ENCODE peak calls at places on chromosomes 12 and 14, in seven cellular contexts. Q, X, N, Z, U, O and S are unnamed samples.

GRCh38 chr14:25537846-25538455 is 488.0 kb upstream of the STXBP6 start:
- DNase-seq in X (no peak), Q (no peak), Z (no peak), U (peak; percentile 57), N (peak; percentile 70), O (no peak), S (no peak)

GRCh38 chr12:126952106-126953007 is 1314.6 kb upstream of the TMEM132C start:
- DNase-seq in O (no peak), U (no peak), N (no peak), Z (no peak), Q (no peak), X (peak; percentile 59), S (no peak)

GRCh38 chr14:65170768-65171251 is 68.5 kb upstream of the MAX start:
- DNase-seq in Z (no peak), U (peak; percentile 20), X (peak; percentile 89), N (peak; percentile 76), Q (no peak), O (no peak), S (no peak)

GRCh38 chr12:27822076-27822712 is 42.2 kb upstream of the MANSC4 start:
- DNase-seq in Z (no peak), X (peak; percentile 94), U (no peak), O (no peak), N (no peak), Q (no peak), S (no peak)

GRCh38 chr12:70730675-70731180 is 93.5 kb upstream of the PTPRB start:
- DNase-seq in Z (no peak), X (no peak), N (no peak), U (no peak), O (no peak), Q (no peak), S (no peak)

GRCh38 chr14:62436256-62436655 is 609.0 kb downstream of the KCNH5 start:
- DNase-seq in Q (no peak), O (no peak), U (no peak), X (peak; percentile 15), Z (no peak), N (no peak), S (no peak)

GRCh38 chr12:41466762-41467270 is 278.7 kb downstream of the PDZRN4 start:
- DNase-seq in Z (no peak), O (no peak), N (peak; percentile 51), X (peak; percentile 20), U (no peak), Q (no peak), S (no peak)

GRCh38 chr12:49790741-49791140 is 37.5 kb downstream of the NCKAP5L start:
- DNase-seq in O (no peak), N (no peak), U (no peak), X (no peak), Q (peak; percentile 61), Z (no peak), S (no peak)

DNA sequence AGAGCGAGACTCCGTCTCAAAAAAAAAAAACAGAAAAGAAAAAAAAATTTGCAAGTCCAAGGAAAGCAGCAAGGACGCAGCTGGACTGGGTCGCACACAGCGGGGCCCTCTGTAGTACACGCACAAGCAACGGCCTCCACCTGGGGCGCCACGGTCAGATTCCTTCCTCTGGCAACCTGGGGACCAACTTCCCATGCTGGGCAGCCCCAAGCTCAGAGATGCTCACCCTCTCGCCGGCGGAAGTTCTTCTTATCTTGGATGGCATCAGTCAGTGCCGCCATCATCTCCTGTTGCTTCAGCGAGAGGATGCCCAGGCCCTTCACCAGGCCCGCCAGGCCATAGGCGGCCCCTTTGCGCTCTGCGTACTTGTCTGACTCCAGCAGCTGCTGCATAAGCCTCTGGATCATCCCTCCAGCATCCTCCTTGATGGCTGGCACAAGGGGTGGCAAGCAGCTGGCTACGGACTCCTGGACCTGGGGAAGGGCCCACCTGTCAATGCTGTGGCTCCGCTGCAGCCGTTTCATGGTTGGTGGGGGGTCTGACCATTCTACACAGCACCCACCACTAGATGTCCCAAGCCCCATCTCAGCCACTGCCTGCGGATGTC is 34.5 kb upstream of the RAB35 start:
- DNase-seq in U (no peak), Z (no peak), O (no peak), Q (no peak), X (no peak), N (no peak), S (no peak)
- TF ChIP-seq CTCF in U (no peak), Z (no peak), O (no peak), Q (no peak), X (no peak), N (no peak), S (no peak)

GRCh38 chr14:100587248-100587762 is at the start of gene BEGAIN:
- DNase-seq in N (no peak), Q (no peak), O (peak; percentile 30), X (no peak), Z (no peak), U (no peak), S (no peak)
- H3K27me3 ChIP-seq in N (peaks cover 6% of the 10 kb centered on the region), Q (peaks cover 65% of the 10 kb centered on the region), O (peaks cover 46% of the 10 kb centered on the region), X (peaks cover 13% of the 10 kb centered on the region), Z (no peaks in the 10 kb centered on the region), U (no peaks in the 10 kb centered on the region), S (no peaks in the 10 kb centered on the region)

DNA sequence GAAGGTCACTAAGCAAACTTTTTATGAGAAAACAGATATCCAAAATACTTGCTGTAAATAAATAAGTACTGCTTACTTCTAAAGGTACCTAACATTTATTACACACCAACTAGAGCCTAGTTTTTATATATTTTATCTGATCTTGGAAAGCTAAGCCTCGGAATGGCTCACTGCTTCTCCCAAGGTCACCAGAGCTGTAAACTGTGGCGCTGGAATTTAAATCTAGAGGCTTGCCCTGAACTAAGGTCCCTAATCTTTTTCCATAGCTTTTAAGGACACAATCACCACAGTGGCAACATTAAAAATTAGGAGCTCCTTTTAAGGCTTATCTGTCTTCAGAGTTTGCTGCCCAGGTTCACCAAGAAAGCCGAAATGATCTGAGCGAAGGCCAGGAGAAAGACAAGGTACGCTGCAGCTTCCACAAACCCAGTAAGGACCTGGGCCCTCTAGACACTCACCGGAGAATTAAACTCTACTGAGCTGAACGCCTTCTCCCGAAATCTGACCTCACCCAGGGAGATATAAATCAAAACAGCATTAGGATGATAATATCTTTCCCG is 613 bp downstream of the CCNB1IP1 start:
- DNase-seq in Z (no peak), N (no peak), Q (no peak), X (peak; percentile 8), U (no peak), O (no peak), S (no peak)
- TF ChIP-seq CTCF in Z (no peak), N (no peak), Q (no peak), X (no peak), U (no peak), O (no peak), S (no peak)

DNA sequence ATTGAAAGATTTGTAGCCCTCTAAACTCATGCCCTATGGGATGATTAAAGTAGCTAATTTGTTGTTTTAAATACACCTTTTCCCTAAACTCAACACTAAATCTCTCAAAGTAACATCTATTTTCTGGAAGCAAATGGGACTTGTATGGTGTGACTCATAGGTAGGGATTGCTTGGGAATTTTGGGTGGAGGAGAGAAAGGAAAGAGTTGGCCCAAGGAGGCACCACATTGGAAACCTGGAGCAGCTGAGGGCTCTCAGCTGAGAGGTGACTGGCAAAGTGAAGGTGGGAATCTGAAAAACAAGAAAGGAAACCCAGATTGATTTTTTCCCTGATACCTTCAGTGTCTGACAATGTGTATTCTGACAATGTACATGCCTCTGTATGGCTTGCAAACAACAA is 114.8 kb upstream of the PRICKLE1 start:
- DNase-seq in O (no peak), Z (no peak), U (no peak), X (peak; percentile 52), Q (no peak), N (no peak), S (no peak)
- H3K27me3 ChIP-seq in O (no peaks in the 10 kb centered on the region), Z (no peaks in the 10 kb centered on the region), U (no peaks in the 10 kb centered on the region), X (no peaks in the 10 kb centered on the region), Q (no peaks in the 10 kb centered on the region), N (no peaks in the 10 kb centered on the region), S (no peaks in the 10 kb centered on the region)

GRCh38 chr14:71396050-71396677 is 488.9 kb downstream of the PCNX1 start:
- DNase-seq in Q (no peak), U (no peak), X (no peak), Z (no peak), O (no peak), N (no peak), S (no peak)

GRCh38 chr14:71398450-71398849 is 491.2 kb downstream of the PCNX1 start:
- DNase-seq in U (no peak), Z (no peak), N (no peak), O (no peak), X (no peak), Q (no peak), S (no peak)

GRCh38 chr14:71394386-71394785 is 487.1 kb downstream of the PCNX1 start:
- DNase-seq in X (no peak), U (no peak), Z (no peak), N (no peak), Q (no peak), O (no peak), S (no peak)

GRCh38 chr14:71397371-71397770 is 490.1 kb downstream of the PCNX1 start:
- DNase-seq in Z (no peak), N (no peak), X (no peak), Q (no peak), O (no peak), U (no peak), S (no peak)

GRCh38 chr14:71395151-71395604 is 487.9 kb downstream of the PCNX1 start:
- DNase-seq in Z (no peak), X (peak; percentile 27), O (no peak), N (no peak), Q (no peak), U (no peak), S (no peak)
- TF ChIP-seq CTCF in Z (no peak), X (no peak), O (no peak), N (no peak), Q (no peak), U (no peak), S (no peak)

GRCh38 chr14:101440511-101440910 is 120.8 kb upstream of the DIO3 start:
- DNase-seq in O (no peak), X (no peak), Q (no peak), Z (no peak), U (no peak), N (no peak), S (no peak)

GRCh38 chr14:101435546-101435945 is 125.7 kb upstream of the DIO3 start:
- DNase-seq in Q (no peak), U (no peak), Z (no peak), O (no peak), N (no peak), X (no peak), S (no peak)
- H3K27me3 ChIP-seq in Q (peaks cover 27% of the 10 kb centered on the region), U (no peaks in the 10 kb centered on the region), Z (no peaks in the 10 kb centered on the region), O (no peaks in the 10 kb centered on the region), N (no peaks in the 10 kb centered on the region), X (no peaks in the 10 kb centered on the region), S (no peaks in the 10 kb centered on the region)

DNA sequence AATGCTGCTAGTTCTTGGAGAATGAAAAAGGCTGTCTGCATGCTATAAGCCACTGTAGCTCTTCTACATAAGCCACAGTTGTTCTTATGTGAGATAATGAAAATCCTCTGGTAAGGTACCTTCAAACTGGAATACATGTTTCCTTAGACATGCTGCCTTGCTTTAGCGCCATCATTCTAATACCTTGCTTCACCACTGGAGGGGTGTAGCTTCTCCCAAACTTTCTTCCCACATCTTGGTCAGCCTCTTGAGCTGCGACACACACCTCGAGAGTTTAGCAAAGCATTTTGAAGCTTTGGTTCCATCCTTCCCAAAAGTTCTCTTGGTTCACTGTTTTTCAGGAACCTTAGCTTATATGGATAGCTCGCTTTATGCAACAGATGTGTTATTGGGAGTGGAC is 69.5 kb downstream of the NKX2-1 start:
- DNase-seq in N (no peak), Q (no peak), Z (no peak), O (no peak), X (no peak), U (peak; percentile 24), S (no peak)
- TF ChIP-seq CTCF in N (peak; percentile 56), Q (no peak), Z (no peak), O (no peak), X (no peak), U (no peak), S (no peak)